ENCODE peak calls at places on chromosomes 1 and 21, in four cellular contexts. One of them, this sample, is unnamed.

GRCh38 chr1:18721066-18721465 is 90.4 kb downstream of the PAX7 start:
- DNase-seq in SJSA1: no peak
- DNase-seq in body of pancreas: no peak
- DNase-seq in aorta: no peak
- DNase-seq in this sample: no peak

GRCh38 chr1:84269286-84269685 is 32.2 kb upstream of the SAMD13 start:
- DNase-seq in body of pancreas: no peak
- DNase-seq in SJSA1: no peak
- DNase-seq in aorta: no peak
- DNase-seq in this sample: peak

GRCh38 chr1:117638759-117639158 is 32.9 kb downstream of the TENT5C start:
- DNase-seq in SJSA1: no peak
- DNase-seq in body of pancreas: no peak
- DNase-seq in aorta: no peak
- DNase-seq in this sample: no peak

GRCh38 chr1:220680085-220680687 is 10.0 kb upstream of the C1orf115 start:
- DNase-seq in aorta: no peak
- DNase-seq in SJSA1: no peak
- DNase-seq in body of pancreas: peak
- DNase-seq in this sample: no peak

GRCh38 chr1:35717911-35718476 is 690 bp downstream of the C1orf216 start:
- DNase-seq in aorta: peak
- DNase-seq in body of pancreas: no peak
- DNase-seq in SJSA1: peak
- DNase-seq in this sample: peak

GRCh38 chr21:42581676-42582371 is 68.2 kb downstream of the SLC37A1 start:
- DNase-seq in body of pancreas: no peak
- DNase-seq in aorta: no peak
- DNase-seq in SJSA1: peak
- DNase-seq in this sample: no peak

GRCh38 chr1:226656601-226657277 is 82.3 kb downstream of the ITPKB start:
- DNase-seq in SJSA1: no peak
- DNase-seq in body of pancreas: peak
- DNase-seq in aorta: peak
- DNase-seq in this sample: peak

GRCh38 chr1:24659993-24660665 is 17.0 kb downstream of the SRRM1 start:
- DNase-seq in SJSA1: no peak
- DNase-seq in body of pancreas: no peak
- DNase-seq in aorta: no peak
- DNase-seq in this sample: no peak

GRCh38 chr1:41534181-41535076 is 49.9 kb upstream of the EDN2 start:
- DNase-seq in SJSA1: no peak
- DNase-seq in body of pancreas: no peak
- DNase-seq in aorta: peak
- DNase-seq in this sample: no peak

GRCh38 chr1:113027008-113027407 is 46.0 kb upstream of the LRIG2 start:
- DNase-seq in aorta: no peak
- DNase-seq in body of pancreas: no peak
- DNase-seq in SJSA1: no peak
- DNase-seq in this sample: no peak

GRCh38 chr1:154379301-154379700 is 25.8 kb upstream of the IL6R start:
- DNase-seq in aorta: no peak
- DNase-seq in SJSA1: no peak
- DNase-seq in body of pancreas: no peak
- DNase-seq in this sample: no peak

GRCh38 chr1:21436488-21437340 is 3.2 kb upstream of the NBPF3 start:
- DNase-seq in body of pancreas: peak
- DNase-seq in aorta: no peak
- DNase-seq in SJSA1: no peak
- DNase-seq in this sample: peak

GRCh38 chr1:21439345-21439720 is 604 bp upstream of the NBPF3 start:
- DNase-seq in SJSA1: no peak
- DNase-seq in body of pancreas: no peak
- DNase-seq in aorta: no peak
- DNase-seq in this sample: no peak

GRCh38 chr1:21435646-21436487 is 4.1 kb upstream of the NBPF3 start:
- DNase-seq in body of pancreas: no peak
- DNase-seq in aorta: no peak
- DNase-seq in SJSA1: no peak
- DNase-seq in this sample: no peak

GRCh38 chr1:21437341-21437640 is 2.6 kb upstream of the NBPF3 start:
- DNase-seq in body of pancreas: no peak
- DNase-seq in SJSA1: no peak
- DNase-seq in aorta: no peak
- DNase-seq in this sample: no peak

GRCh38 chr1:21439721-21440629 is at the start of gene NBPF3:
- DNase-seq in aorta: peak
- DNase-seq in body of pancreas: peak
- DNase-seq in SJSA1: peak
- DNase-seq in this sample: peak
- H3K27ac ChIP-seq in aorta: no peak
- H3K27ac ChIP-seq in body of pancreas: peak
- H3K27ac ChIP-seq in SJSA1: no peak
- H3K27ac ChIP-seq in this sample: no peak

GRCh38 chr1:200653022-200653462 is 16.7 kb downstream of the DDX59 start:
- DNase-seq in SJSA1: no peak
- DNase-seq in body of pancreas: no peak
- DNase-seq in aorta: no peak
- DNase-seq in this sample: no peak
- H3K4me3 ChIP-seq in SJSA1: no peak
- H3K4me3 ChIP-seq in body of pancreas: no peak
- H3K4me3 ChIP-seq in aorta: no peak
- H3K4me3 ChIP-seq in this sample: no peak

DNA sequence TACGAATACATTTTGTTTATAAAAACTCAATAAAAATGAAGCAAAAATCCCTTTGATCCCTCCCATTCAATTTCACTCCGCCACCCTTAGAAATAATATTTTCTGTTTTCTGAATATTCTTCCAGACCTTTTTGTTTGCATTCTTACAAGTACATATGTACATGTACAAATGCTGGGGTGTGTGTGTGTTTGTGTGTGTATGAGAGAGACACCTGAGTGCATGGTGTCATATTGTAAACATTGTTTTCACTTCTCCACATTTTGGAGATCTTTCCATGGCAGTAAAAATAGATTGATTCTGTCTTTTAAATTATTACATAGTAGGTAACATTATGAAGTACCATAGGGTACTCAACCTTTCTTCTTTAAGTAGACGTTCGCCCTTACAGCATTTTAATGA is 1.2 kb upstream of the MPC2 start:
- DNase-seq in SJSA1: no peak
- DNase-seq in aorta: no peak
- DNase-seq in body of pancreas: no peak
- DNase-seq in this sample: no peak
- H3K27ac ChIP-seq in SJSA1: no peak
- H3K27ac ChIP-seq in aorta: no peak
- H3K27ac ChIP-seq in body of pancreas: peak
- H3K27ac ChIP-seq in this sample: no peak

GRCh38 chr1:178868700-178869099 is 2.2 kb downstream of the ANGPTL1 start:
- DNase-seq in aorta: no peak
- DNase-seq in SJSA1: no peak
- DNase-seq in body of pancreas: no peak
- DNase-seq in this sample: no peak

GRCh38 chr1:178867670-178868069 is 3.2 kb downstream of the ANGPTL1 start:
- DNase-seq in aorta: no peak
- DNase-seq in SJSA1: no peak
- DNase-seq in body of pancreas: no peak
- DNase-seq in this sample: no peak

GRCh38 chr1:178869114-178869697 is 1.7 kb downstream of the ANGPTL1 start:
- DNase-seq in body of pancreas: no peak
- DNase-seq in SJSA1: no peak
- DNase-seq in aorta: no peak
- DNase-seq in this sample: no peak

GRCh38 chr1:178871551-178872320 is 859 bp upstream of the ANGPTL1 start:
- DNase-seq in body of pancreas: no peak
- DNase-seq in aorta: no peak
- DNase-seq in SJSA1: no peak
- DNase-seq in this sample: no peak

GRCh38 chr1:178870944-178871343 is at the start of gene ANGPTL1:
- DNase-seq in aorta: no peak
- DNase-seq in SJSA1: no peak
- DNase-seq in body of pancreas: no peak
- DNase-seq in this sample: no peak
- H3K4me3 ChIP-seq in aorta: peak
- H3K4me3 ChIP-seq in SJSA1: no peak
- H3K4me3 ChIP-seq in body of pancreas: no peak
- H3K4me3 ChIP-seq in this sample: peak

GRCh38 chr1:12460911-12461621 is 156.9 kb downstream of the DHRS3 start:
- DNase-seq in aorta: peak
- DNase-seq in SJSA1: no peak
- DNase-seq in body of pancreas: peak
- DNase-seq in this sample: no peak

GRCh38 chr1:12461764-12462163 is 156.2 kb downstream of the DHRS3 start:
- DNase-seq in body of pancreas: no peak
- DNase-seq in aorta: no peak
- DNase-seq in SJSA1: no peak
- DNase-seq in this sample: no peak

GRCh38 chr1:12464627-12465056 is 153.4 kb downstream of the DHRS3 start:
- DNase-seq in SJSA1: no peak
- DNase-seq in body of pancreas: no peak
- DNase-seq in aorta: peak
- DNase-seq in this sample: no peak

GRCh38 chr1:12464028-12464427 is 154.0 kb downstream of the DHRS3 start:
- DNase-seq in body of pancreas: no peak
- DNase-seq in SJSA1: no peak
- DNase-seq in aorta: no peak
- DNase-seq in this sample: no peak

GRCh38 chr1:12462586-12462985 is 155.4 kb downstream of the DHRS3 start:
- DNase-seq in aorta: peak
- DNase-seq in body of pancreas: no peak
- DNase-seq in SJSA1: no peak
- DNase-seq in this sample: no peak
- H3K27ac ChIP-seq in aorta: peak
- H3K27ac ChIP-seq in body of pancreas: peak
- H3K27ac ChIP-seq in SJSA1: no peak
- H3K27ac ChIP-seq in this sample: no peak

DNA sequence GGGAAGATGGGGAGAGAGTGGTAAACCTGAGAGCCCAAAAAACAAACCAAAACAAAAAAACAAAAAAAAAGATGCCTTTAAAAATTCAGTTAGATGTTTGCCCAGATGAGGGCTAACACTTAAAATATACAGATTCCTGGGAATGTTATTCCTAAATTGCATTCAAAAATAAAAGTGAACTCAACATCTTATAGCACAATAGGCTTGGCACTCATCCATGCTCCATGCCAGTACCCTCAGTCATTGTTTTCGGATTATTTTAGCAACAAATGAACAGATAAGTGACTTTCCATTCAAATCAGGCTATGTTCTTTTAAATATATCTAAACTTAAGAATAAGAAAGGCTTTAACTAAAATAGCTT is 3.7 kb downstream of the ATP1A1 start:
- DNase-seq in SJSA1: peak
- DNase-seq in aorta: no peak
- DNase-seq in body of pancreas: no peak
- DNase-seq in this sample: no peak
- H3K4me3 ChIP-seq in SJSA1: no peak
- H3K4me3 ChIP-seq in aorta: no peak
- H3K4me3 ChIP-seq in body of pancreas: no peak
- H3K4me3 ChIP-seq in this sample: no peak

DNA sequence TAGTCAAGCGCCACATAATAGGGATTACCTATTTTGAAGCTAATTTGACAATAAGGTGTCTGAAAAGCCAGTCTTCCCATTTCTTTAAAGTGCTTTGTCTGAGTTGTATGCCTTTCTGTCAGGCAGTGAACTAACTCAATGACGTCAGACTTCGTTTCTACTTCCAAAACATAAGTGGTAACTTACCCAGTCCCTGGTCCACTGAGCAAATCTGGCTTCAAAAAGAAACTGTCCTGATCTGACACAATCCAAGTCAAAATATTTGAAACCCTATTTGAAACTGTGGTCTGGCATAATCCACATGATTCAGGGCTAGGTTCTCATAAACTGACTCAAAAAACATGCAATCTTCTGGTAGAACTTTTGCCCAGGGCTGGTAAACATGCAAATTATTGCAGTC is 34.1 kb downstream of the DIRAS3 start:
- DNase-seq in aorta: no peak
- DNase-seq in SJSA1: no peak
- DNase-seq in body of pancreas: no peak
- DNase-seq in this sample: no peak
- H3K27ac ChIP-seq in aorta: no peak
- H3K27ac ChIP-seq in SJSA1: no peak
- H3K27ac ChIP-seq in body of pancreas: no peak
- H3K27ac ChIP-seq in this sample: no peak

GRCh38 chr1:164611754-164612642 is 53.0 kb downstream of the PBX1 start:
- DNase-seq in SJSA1: peak
- DNase-seq in body of pancreas: peak
- DNase-seq in aorta: no peak
- DNase-seq in this sample: peak
- H3K4me3 ChIP-seq in SJSA1: no peak
- H3K4me3 ChIP-seq in body of pancreas: no peak
- H3K4me3 ChIP-seq in aorta: no peak
- H3K4me3 ChIP-seq in this sample: no peak

DNA sequence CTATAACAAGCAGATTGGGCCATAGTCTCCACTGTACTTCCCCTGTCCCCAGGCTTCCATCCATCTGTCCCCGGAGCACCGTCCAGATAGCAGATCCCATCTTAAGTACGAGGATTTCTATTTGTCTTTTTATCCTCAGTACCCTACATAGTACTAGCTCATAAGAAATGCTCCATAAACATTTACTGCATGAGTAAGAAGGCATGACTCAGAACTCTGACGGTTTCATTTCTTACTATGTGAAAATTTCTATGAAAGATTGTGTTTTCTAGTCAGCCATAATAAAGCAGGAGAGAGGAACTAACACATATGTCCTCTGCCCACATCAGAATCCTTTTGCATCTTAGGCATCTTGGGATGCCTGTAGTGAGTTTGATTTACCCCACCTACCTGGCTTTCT is 49.5 kb downstream of the CHD1L start:
- DNase-seq in SJSA1: no peak
- DNase-seq in aorta: no peak
- DNase-seq in body of pancreas: no peak
- DNase-seq in this sample: no peak
- H3K27ac ChIP-seq in SJSA1: peak
- H3K27ac ChIP-seq in aorta: no peak
- H3K27ac ChIP-seq in body of pancreas: no peak
- H3K27ac ChIP-seq in this sample: no peak

This sample was measured in colonic mucosa.